ENCODE peak calls at places on chromosomes 13 and 19, in seven cellular contexts. W is HCT116, T is PC-3, L is OCI-LY7, X is GM23338, E is hepatocyte, I is SK-N-SH. G is an unnamed sample.

GRCh38 chr19:18090545-18091216 is 3.9 kb upstream of the IL12RB1 start:
- DNase-seq in W (no peak), T (no peak), L (no peak), X (no peak), E (no peak), I (no peak), G (no peak)

GRCh38 chr13:32408296-32408998 is 19.5 kb downstream of the N4BP2L1 start:
- DNase-seq in W (no peak), T (no peak), L (no peak), X (no peak), E (no peak), I (no peak), G (no peak)

GRCh38 chr13:41502676-41503075 is 45.3 kb downstream of the RGCC start:
- DNase-seq in W (no peak), T (no peak), L (peak), X (no peak), E (no peak), I (no peak), G (no peak)

GRCh38 chr13:26480246-26480855 is 77.1 kb upstream of the WASF3 start:
- DNase-seq in W (no peak), T (peak), L (no peak), X (no peak), E (peak), I (no peak), G (no peak)

GRCh38 chr13:101398191-101398590 is 18.1 kb downstream of the NALCN start:
- DNase-seq in W (no peak), T (peak), L (no peak), X (no peak), E (no peak), I (no peak), G (no peak)

GRCh38 chr19:46976845-46977320 is 42.8 kb upstream of the NPAS1 start:
- DNase-seq in W (no peak), T (no peak), L (no peak), X (peak), E (peak), I (peak), G (peak)

GRCh38 chr13:74201530-74201929 is 67.3 kb upstream of the KLF12 start:
- DNase-seq in W (no peak), T (no peak), L (no peak), X (no peak), E (no peak), I (no peak), G (no peak)

GRCh38 chr19:4970558-4971423 is 1.9 kb downstream of the KDM4B start:
- DNase-seq in W (no peak), T (peak), L (no peak), X (peak), E (no peak), I (peak), G (peak)

GRCh38 chr13:71368301-71368700 is 498.7 kb downstream of the DACH1 start:
- DNase-seq in W (no peak), T (no peak), L (no peak), X (no peak), E (no peak), I (peak), G (no peak)

GRCh38 chr13:62643799-62644484 is 1228.3 kb upstream of the PCDH20 start:
- DNase-seq in W (no peak), T (no peak), L (peak), X (peak), E (no peak), I (no peak), G (peak)

GRCh38 chr13:76813874-76814273 is 72.3 kb downstream of the KCTD12 start:
- DNase-seq in W (no peak), T (no peak), L (no peak), X (no peak), E (peak), I (no peak), G (no peak)

GRCh38 chr13:111204438-111205177 is 89.5 kb downstream of the ARHGEF7 start:
- DNase-seq in W (no peak), T (no peak), L (no peak), X (peak), E (peak), I (peak), G (peak)

GRCh38 chr19:10292789-10293636 is 3.3 kb downstream of the ICAM5 start:
- DNase-seq in W (no peak), T (peak), L (no peak), X (peak), E (no peak), I (no peak), G (peak)

GRCh38 chr19:45217957-45218334 is 27.3 kb downstream of the EXOC3L2 start:
- DNase-seq in W (no peak), T (no peak), L (no peak), X (peak), E (no peak), I (no peak), G (no peak)

GRCh38 chr19:39046037-39046821 is 13.9 kb upstream of the FBXO27 start:
- DNase-seq in W (peak), T (peak), L (peak), X (peak), E (peak), I (no peak), G (no peak)

GRCh38 chr19:53055117-53055516 is 10.6 kb downstream of the ERVV-2 start:
- DNase-seq in W (no peak), T (peak), L (no peak), X (no peak), E (no peak), I (no peak), G (no peak)

GRCh38 chr19:38047048-38047435 is 140.0 kb downstream of the SIPA1L3 start:
- DNase-seq in W (no peak), T (no peak), L (peak), X (no peak), E (no peak), I (no peak), G (no peak)

GRCh38 chr13:20118268-20119140 is 42.3 kb downstream of the GJA3 start:
- DNase-seq in W (no peak), T (peak), L (no peak), X (peak), E (peak), I (peak), G (peak)

GRCh38 chr13:75794663-75795062 is 158.5 kb downstream of the LMO7 start:
- DNase-seq in W (no peak), T (no peak), L (no peak), X (no peak), E (no peak), I (no peak), G (no peak)

GRCh38 chr19:43789029-43789428 is 8.3 kb upstream of the KCNN4 start:
- DNase-seq in W (no peak), T (peak), L (no peak), X (peak), E (peak), I (no peak), G (peak)

GRCh38 chr19:55541091-55541490 is 4.2 kb upstream of the SBK2 start:
- DNase-seq in W (no peak), T (no peak), L (no peak), X (no peak), E (no peak), I (no peak), G (no peak)

GRCh38 chr13:97068964-97069815 is 74.9 kb upstream of the OXGR1 start:
- DNase-seq in W (no peak), T (no peak), L (no peak), X (no peak), E (no peak), I (no peak), G (no peak)

GRCh38 chr13:51267581-51267980 is 45.4 kb downstream of the FAM124A start:
- DNase-seq in W (no peak), T (no peak), L (no peak), X (peak), E (no peak), I (no peak), G (peak)

GRCh38 chr13:39051157-39051556 is 12.9 kb downstream of the NHLRC3 start:
- DNase-seq in W (peak), T (peak), L (peak), X (peak), E (peak), I (peak), G (peak)
- TF ChIP-seq CTCF in W (peak), T (peak), L (peak), X (no peak), E (peak), I (peak), G (peak)

DNA sequence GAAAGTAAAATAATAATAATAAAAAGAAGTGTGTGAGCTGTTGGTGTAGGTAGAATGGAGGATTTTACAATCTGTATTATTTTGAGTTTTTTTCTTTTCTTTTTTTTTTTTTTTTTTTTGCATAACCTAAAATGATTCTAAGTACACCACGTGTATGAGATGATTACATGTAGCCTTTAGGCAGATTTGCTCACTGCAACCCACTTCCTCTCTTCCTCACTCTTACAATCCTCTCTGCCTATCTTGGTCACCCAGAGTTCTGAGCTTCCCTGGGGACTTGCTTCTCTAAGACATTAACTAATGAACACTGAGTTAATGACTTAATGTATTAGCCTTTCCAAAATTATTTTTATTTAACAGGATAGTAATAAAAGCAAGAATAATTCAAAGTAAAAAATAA is 1169.6 kb downstream of the EFNB2 start:
- DNase-seq in W (no peak), T (no peak), L (no peak), X (no peak), E (no peak), I (no peak), G (no peak)
- TF ChIP-seq EZH2phosphoT487 in W (no peak), T (no peak), L (no peak), X (no peak), E (no peak), I (no peak), G (no peak)

GRCh38 chr19:1133471-1133929 is 29.7 kb downstream of the GPX4 start:
- DNase-seq in W (peak), T (no peak), L (peak), X (peak), E (no peak), I (peak), G (no peak)

GRCh38 chr19:1129535-1129934 is 25.7 kb downstream of the GPX4 start:
- DNase-seq in W (no peak), T (no peak), L (no peak), X (no peak), E (no peak), I (no peak), G (no peak)

GRCh38 chr19:1130801-1131717 is 27.3 kb downstream of the GPX4 start:
- DNase-seq in W (no peak), T (no peak), L (peak), X (no peak), E (no peak), I (no peak), G (no peak)

GRCh38 chr19:1132625-1133383 is 29.0 kb downstream of the GPX4 start:
- DNase-seq in W (no peak), T (no peak), L (peak), X (no peak), E (no peak), I (no peak), G (no peak)

DNA sequence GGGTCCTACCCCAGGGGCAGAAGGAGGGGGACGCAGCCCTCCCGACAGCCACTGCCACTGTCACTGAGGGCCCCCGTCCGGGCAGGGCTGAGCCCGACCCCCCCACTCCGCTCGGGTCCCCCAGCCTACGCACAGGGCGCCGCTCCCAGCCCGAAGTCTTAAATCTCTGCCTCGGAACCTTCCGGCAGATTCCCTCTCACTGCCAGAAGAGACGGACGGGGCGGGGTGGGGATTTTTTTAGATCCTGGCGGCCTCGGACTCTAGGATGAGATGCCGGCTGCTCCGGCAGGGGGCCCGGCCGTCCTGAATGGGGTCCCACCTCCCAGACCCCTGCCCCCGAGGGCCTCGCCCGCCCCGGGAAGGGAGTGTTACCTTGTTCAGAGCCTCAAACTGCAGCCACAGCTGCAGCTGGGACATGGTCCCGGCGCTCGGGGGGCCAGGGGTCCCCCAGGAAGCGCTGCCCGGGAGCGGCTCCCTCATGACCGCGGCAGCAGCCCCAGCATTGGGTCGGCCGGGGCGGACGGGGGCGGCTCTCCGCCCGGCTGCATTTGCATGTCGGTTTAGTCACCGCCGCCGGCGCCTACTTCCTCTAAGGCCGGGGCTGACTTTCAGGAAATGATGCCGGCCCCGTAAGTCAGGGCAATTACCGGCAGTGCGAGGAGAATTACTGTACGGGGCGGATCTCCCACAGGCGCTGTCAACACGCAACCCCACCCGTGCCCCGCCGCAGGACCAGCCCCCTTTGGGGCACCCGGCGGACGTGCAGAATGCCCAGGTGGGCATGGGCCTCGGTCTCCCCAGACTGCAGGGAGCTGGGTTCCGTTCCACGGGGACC is 28.1 kb downstream of the GPX4 start:
- DNase-seq in W (no peak), T (no peak), L (peak), X (peak), E (peak), I (no peak), G (peak)
- TF ChIP-seq CTCF in W (no peak), T (no peak), L (no peak), X (no peak), E (peak), I (no peak), G (peak)

GRCh38 chr13:24064258-24064860 is 96.2 kb upstream of the SPATA13 start:
- DNase-seq in W (no peak), T (no peak), L (no peak), X (no peak), E (no peak), I (no peak), G (no peak)
- TF ChIP-seq EZH2phosphoT487 in W (no peak), T (no peak), L (no peak), X (no peak), E (no peak), I (no peak), G (no peak)

GRCh38 chr19:40621966-40622772 is 21.0 kb downstream of the LTBP4 start:
- DNase-seq in W (no peak), T (no peak), L (no peak), X (no peak), E (no peak), I (peak), G (no peak)
- TF ChIP-seq CTCF in W (no peak), T (no peak), L (no peak), X (no peak), E (no peak), I (no peak), G (no peak)

DNA sequence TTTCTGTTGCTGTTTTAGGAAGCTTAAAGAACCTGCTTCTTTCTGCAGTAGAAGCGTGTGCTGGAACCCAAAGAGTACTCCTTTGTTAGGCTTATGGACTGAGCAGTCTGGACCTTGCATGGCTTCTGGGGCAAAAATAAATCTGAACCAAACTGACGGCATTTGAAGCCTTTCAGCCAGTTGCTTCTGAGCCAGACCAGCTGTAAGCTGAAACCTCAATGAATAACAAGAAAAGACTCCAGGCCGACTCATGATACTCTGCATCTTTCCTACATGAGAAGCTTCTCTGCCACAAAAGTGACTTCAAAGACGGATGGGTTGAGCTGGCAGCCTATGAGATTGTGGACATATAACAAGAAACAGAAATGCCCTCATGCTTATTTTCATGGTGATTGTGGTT is 103.1 kb downstream of the TNFRSF19 start:
- DNase-seq in W (no peak), T (peak), L (no peak), X (no peak), E (peak), I (no peak), G (no peak)
- TF ChIP-seq EZH2phosphoT487 in W (no peak), T (no peak), L (no peak), X (no peak), E (no peak), I (no peak), G (no peak)

GRCh38 chr13:58804832-58805231 is 1173.3 kb downstream of the PCDH17 start:
- DNase-seq in W (no peak), T (no peak), L (no peak), X (no peak), E (no peak), I (peak), G (no peak)
- TF ChIP-seq CTCF in W (no peak), T (no peak), L (no peak), X (no peak), E (no peak), I (no peak), G (no peak)

GRCh38 chr19:13103585-13103923 is 896 bp upstream of the LYL1 start:
- DNase-seq in W (no peak), T (no peak), L (no peak), X (no peak), E (no peak), I (no peak), G (no peak)
- TF ChIP-seq EZH2phosphoT487 in W (no peak), T (no peak), L (no peak), X (no peak), E (no peak), I (no peak), G (no peak)

DNA sequence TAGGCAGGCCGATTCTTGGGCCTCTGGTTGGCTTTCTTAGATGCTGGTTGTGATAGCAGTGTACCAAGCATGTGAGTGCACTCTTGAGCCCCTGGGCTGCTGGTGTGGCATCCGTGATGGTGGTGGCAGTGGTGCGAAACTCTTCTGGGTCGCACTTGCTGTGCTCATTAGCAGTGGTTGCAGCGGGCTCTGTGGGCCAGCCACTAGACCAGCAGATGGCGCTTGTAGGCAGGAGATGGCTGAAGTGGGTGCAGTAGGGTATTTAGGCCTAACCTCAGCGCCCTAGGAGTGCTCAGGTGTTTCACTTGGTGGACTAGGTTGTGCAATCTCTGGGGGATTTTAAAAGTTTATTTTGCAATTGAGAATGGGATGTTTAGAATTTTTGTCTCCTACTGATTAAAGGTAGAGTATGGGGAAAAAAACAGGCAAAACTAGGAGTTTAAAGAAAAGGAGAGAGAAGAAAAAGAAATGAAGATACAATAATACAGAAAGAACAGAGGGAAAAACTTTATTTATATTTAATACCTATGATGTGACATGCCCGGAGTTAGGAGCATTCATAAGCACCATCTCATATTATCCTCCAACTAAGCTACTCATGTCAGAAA is 4.3 kb upstream of the ZNF17 start:
- DNase-seq in W (peak), T (peak), L (peak), X (peak), E (peak), I (peak), G (peak)
- TF ChIP-seq CTCF in W (peak), T (peak), L (peak), X (peak), E (peak), I (peak), G (peak)

G was measured in neural progenitor cell.